ENCODE peak calls at places on chromosomes 16 and 17, in six cellular contexts. One of them, this sample, is unnamed.

GRCh38 chr17:43003542-43004172 is 2.9 kb upstream of the IFI35 start:
- DNase-seq in right lobe of liver: no peak
- DNase-seq in GM23338: peak
- DNase-seq in endodermal cell: peak
- DNase-seq in lung: no peak
- DNase-seq in cardiac muscle cell: peak
- DNase-seq in this sample: no peak

GRCh38 chr16:56608876-56609462 is 585 bp downstream of the MT2A start:
- DNase-seq in right lobe of liver: no peak
- DNase-seq in cardiac muscle cell: no peak
- DNase-seq in lung: no peak
- DNase-seq in endodermal cell: peak
- DNase-seq in GM23338: no peak
- DNase-seq in this sample: no peak

GRCh38 chr16:54374136-54374535 is 87.5 kb upstream of the IRX3 start:
- DNase-seq in endodermal cell: no peak
- DNase-seq in lung: no peak
- DNase-seq in cardiac muscle cell: no peak
- DNase-seq in GM23338: no peak
- DNase-seq in right lobe of liver: no peak
- DNase-seq in this sample: no peak

GRCh38 chr16:55563797-55564196 is 2.7 kb upstream of the CAPNS2 start:
- DNase-seq in right lobe of liver: no peak
- DNase-seq in GM23338: no peak
- DNase-seq in lung: no peak
- DNase-seq in endodermal cell: no peak
- DNase-seq in cardiac muscle cell: no peak
- DNase-seq in this sample: no peak

GRCh38 chr17:14972844-14973243 is 292.3 kb downstream of the PMP22 start:
- DNase-seq in right lobe of liver: no peak
- DNase-seq in endodermal cell: no peak
- DNase-seq in lung: no peak
- DNase-seq in GM23338: no peak
- DNase-seq in cardiac muscle cell: no peak
- DNase-seq in this sample: no peak

GRCh38 chr16:68345351-68345810 is 34.6 kb downstream of the PRMT7 start:
- DNase-seq in right lobe of liver: peak
- DNase-seq in endodermal cell: no peak
- DNase-seq in lung: no peak
- DNase-seq in GM23338: no peak
- DNase-seq in cardiac muscle cell: no peak
- DNase-seq in this sample: no peak

GRCh38 chr16:23682181-23682580 is 3.5 kb downstream of the PLK1 start:
- DNase-seq in lung: no peak
- DNase-seq in cardiac muscle cell: peak
- DNase-seq in endodermal cell: no peak
- DNase-seq in right lobe of liver: no peak
- DNase-seq in GM23338: no peak
- DNase-seq in this sample: no peak

GRCh38 chr17:17154981-17155380 is 51.2 kb downstream of the PLD6 start:
- DNase-seq in GM23338: no peak
- DNase-seq in lung: no peak
- DNase-seq in right lobe of liver: no peak
- DNase-seq in endodermal cell: no peak
- DNase-seq in cardiac muscle cell: no peak
- DNase-seq in this sample: no peak

GRCh38 chr17:13002761-13003453 is 14.9 kb downstream of the ELAC2 start:
- DNase-seq in cardiac muscle cell: peak
- DNase-seq in right lobe of liver: peak
- DNase-seq in lung: peak
- DNase-seq in GM23338: peak
- DNase-seq in endodermal cell: peak
- DNase-seq in this sample: peak

GRCh38 chr17:1473170-1473569 is 17.1 kb upstream of the CRK start:
- DNase-seq in cardiac muscle cell: no peak
- DNase-seq in right lobe of liver: no peak
- DNase-seq in lung: no peak
- DNase-seq in endodermal cell: peak
- DNase-seq in GM23338: peak
- DNase-seq in this sample: no peak

GRCh38 chr17:78853926-78854394 is 13.3 kb upstream of the USP36 start:
- DNase-seq in cardiac muscle cell: no peak
- DNase-seq in endodermal cell: no peak
- DNase-seq in lung: no peak
- DNase-seq in right lobe of liver: no peak
- DNase-seq in GM23338: no peak
- DNase-seq in this sample: no peak

GRCh38 chr16:3113765-3114479 is 1.5 kb downstream of the ZNF205 start:
- DNase-seq in right lobe of liver: no peak
- DNase-seq in lung: no peak
- DNase-seq in endodermal cell: no peak
- DNase-seq in GM23338: no peak
- DNase-seq in cardiac muscle cell: no peak
- DNase-seq in this sample: no peak

GRCh38 chr17:45222273-45222993 is 748 bp downstream of the FMNL1 start:
- DNase-seq in right lobe of liver: peak
- DNase-seq in endodermal cell: peak
- DNase-seq in GM23338: peak
- DNase-seq in cardiac muscle cell: no peak
- DNase-seq in lung: no peak
- DNase-seq in this sample: no peak

GRCh38 chr16:85170066-85171003 is 58.1 kb upstream of the CIBAR2 start:
- DNase-seq in right lobe of liver: no peak
- DNase-seq in lung: no peak
- DNase-seq in GM23338: no peak
- DNase-seq in cardiac muscle cell: no peak
- DNase-seq in endodermal cell: no peak
- DNase-seq in this sample: no peak

GRCh38 chr17:59131131-59131530 is 23.9 kb downstream of the SKA2 start:
- DNase-seq in lung: no peak
- DNase-seq in right lobe of liver: no peak
- DNase-seq in GM23338: no peak
- DNase-seq in cardiac muscle cell: no peak
- DNase-seq in endodermal cell: no peak
- DNase-seq in this sample: no peak

GRCh38 chr17:38564869-38565268 is 40.9 kb downstream of the SRCIN1 start:
- DNase-seq in lung: no peak
- DNase-seq in GM23338: peak
- DNase-seq in cardiac muscle cell: no peak
- DNase-seq in right lobe of liver: no peak
- DNase-seq in endodermal cell: no peak
- DNase-seq in this sample: no peak

GRCh38 chr17:37576281-37576680 is 32.9 kb downstream of the SYNRG start:
- DNase-seq in right lobe of liver: no peak
- DNase-seq in endodermal cell: no peak
- DNase-seq in GM23338: no peak
- DNase-seq in lung: no peak
- DNase-seq in cardiac muscle cell: peak
- DNase-seq in this sample: no peak

GRCh38 chr16:57815987-57816745 is 13.9 kb upstream of the KIFC3 start:
- DNase-seq in endodermal cell: peak
- DNase-seq in GM23338: peak
- DNase-seq in right lobe of liver: no peak
- DNase-seq in lung: peak
- DNase-seq in cardiac muscle cell: peak
- DNase-seq in this sample: peak

GRCh38 chr16:23317266-23317661 is 15.2 kb downstream of the SCNN1B start:
- DNase-seq in lung: peak
- DNase-seq in right lobe of liver: no peak
- DNase-seq in cardiac muscle cell: no peak
- DNase-seq in endodermal cell: no peak
- DNase-seq in GM23338: no peak
- DNase-seq in this sample: no peak

GRCh38 chr16:14015948-14016347 is 55.2 kb upstream of the MRTFB start:
- DNase-seq in GM23338: no peak
- DNase-seq in endodermal cell: no peak
- DNase-seq in right lobe of liver: no peak
- DNase-seq in lung: no peak
- DNase-seq in cardiac muscle cell: peak
- DNase-seq in this sample: peak

GRCh38 chr17:79919164-79919585 is 79.9 kb upstream of the CBX4 start:
- DNase-seq in cardiac muscle cell: no peak
- DNase-seq in endodermal cell: peak
- DNase-seq in right lobe of liver: peak
- DNase-seq in lung: peak
- DNase-seq in GM23338: peak
- DNase-seq in this sample: no peak

DNA sequence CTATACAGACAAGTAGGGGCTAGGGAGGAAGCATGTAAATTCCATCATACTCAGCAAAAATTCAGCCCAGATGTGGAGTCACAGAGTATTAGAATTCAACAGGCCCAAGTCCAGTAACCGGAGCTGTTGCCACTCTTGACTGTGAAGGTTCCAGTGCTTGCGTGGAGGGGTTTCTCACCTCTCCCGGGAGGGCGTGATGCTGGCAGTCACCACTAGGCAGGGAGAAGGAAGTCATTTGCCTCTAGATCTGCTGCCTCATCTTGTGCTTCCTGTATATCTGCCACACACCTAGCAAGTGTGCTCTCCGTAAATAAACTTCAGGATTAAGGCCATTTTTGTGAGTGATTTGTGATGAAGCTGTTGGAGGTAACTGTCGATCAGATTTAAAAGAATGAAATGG is 1.0 kb upstream of the CKLF start:
- DNase-seq in endodermal cell: peak
- DNase-seq in cardiac muscle cell: no peak
- DNase-seq in lung: no peak
- DNase-seq in GM23338: peak
- DNase-seq in right lobe of liver: no peak
- DNase-seq in this sample: no peak
- TF ChIP-seq CTCF in endodermal cell: peak
- TF ChIP-seq CTCF in cardiac muscle cell: peak
- TF ChIP-seq CTCF in lung: no peak
- TF ChIP-seq CTCF in GM23338: peak
- TF ChIP-seq CTCF in right lobe of liver: peak
- TF ChIP-seq CTCF in this sample: no peak

DNA sequence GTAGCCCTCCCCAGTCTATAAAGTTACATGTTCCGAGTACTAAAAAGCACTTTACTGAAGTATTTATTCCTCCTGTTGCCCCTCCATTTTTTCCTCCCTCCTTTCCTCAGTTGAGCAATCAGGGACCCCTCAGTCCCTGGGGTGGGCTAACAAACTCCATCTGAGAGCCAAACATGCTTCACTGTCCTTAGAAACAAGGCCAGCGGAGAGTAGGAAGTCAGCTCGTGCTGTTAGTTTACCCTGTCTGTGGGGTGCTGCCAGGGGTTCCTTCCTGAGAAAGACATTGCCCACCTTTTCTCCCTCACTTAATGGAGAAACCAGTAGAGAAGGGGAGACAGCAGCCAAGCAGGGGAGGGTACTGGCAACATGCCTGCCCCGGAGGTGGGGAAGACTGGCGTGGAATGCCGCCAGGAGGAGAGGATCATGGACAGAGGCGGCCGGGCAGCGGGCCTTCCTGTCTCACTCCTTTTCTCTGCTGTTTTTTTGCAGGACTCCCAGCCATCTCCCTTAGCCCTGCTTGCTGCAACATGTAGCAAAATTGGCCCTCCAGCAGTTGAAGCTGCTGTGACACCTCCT is 19.7 kb downstream of the SP2 start:
- DNase-seq in GM23338: no peak
- DNase-seq in right lobe of liver: no peak
- DNase-seq in lung: no peak
- DNase-seq in endodermal cell: no peak
- DNase-seq in cardiac muscle cell: no peak
- DNase-seq in this sample: no peak
- H3K4me3 ChIP-seq in GM23338: no peak
- H3K4me3 ChIP-seq in right lobe of liver: no peak
- H3K4me3 ChIP-seq in lung: no peak
- H3K4me3 ChIP-seq in endodermal cell: no peak
- H3K4me3 ChIP-seq in cardiac muscle cell: no peak
- H3K4me3 ChIP-seq in this sample: no peak

GRCh38 chr17:83091257-83092141 is 12.1 kb downstream of the METRNL start:
- DNase-seq in cardiac muscle cell: no peak
- DNase-seq in GM23338: no peak
- DNase-seq in lung: peak
- DNase-seq in right lobe of liver: no peak
- DNase-seq in endodermal cell: no peak
- DNase-seq in this sample: no peak
- TF ChIP-seq CTCF in cardiac muscle cell: no peak
- TF ChIP-seq CTCF in GM23338: no peak
- TF ChIP-seq CTCF in lung: no peak
- TF ChIP-seq CTCF in right lobe of liver: no peak
- TF ChIP-seq CTCF in endodermal cell: no peak
- TF ChIP-seq CTCF in this sample: no peak

GRCh38 chr17:69275751-69276150 is 47.1 kb upstream of the ABCA10 start:
- DNase-seq in cardiac muscle cell: no peak
- DNase-seq in endodermal cell: no peak
- DNase-seq in GM23338: no peak
- DNase-seq in lung: no peak
- DNase-seq in right lobe of liver: no peak
- DNase-seq in this sample: no peak
- H3K4me3 ChIP-seq in cardiac muscle cell: no peak
- H3K4me3 ChIP-seq in endodermal cell: no peak
- H3K4me3 ChIP-seq in GM23338: no peak
- H3K4me3 ChIP-seq in lung: no peak
- H3K4me3 ChIP-seq in right lobe of liver: no peak
- H3K4me3 ChIP-seq in this sample: no peak

This sample was measured in AG04449.